ENCODE peak calls at places on chromosomes 11 and 22, in four cellular contexts. O, E, V and G are unnamed samples.

GRCh38 chr11:46894506-46894905 is 23.8 kb downstream of the LRP4 start:
- DNase-seq in V (peak), E (no peak), O (no peak), G (no peak)

GRCh38 chr22:32558681-32559355 is 84.2 kb downstream of the FBXO7 start:
- DNase-seq in E (no peak), O (peak), V (no peak), G (peak)

GRCh38 chr22:39125622-39126021 is 26.9 kb downstream of the CBX7 start:
- DNase-seq in O (no peak), V (no peak), E (no peak), G (no peak)

GRCh38 chr11:1521382-1522080 is 35.0 kb upstream of the MOB2 start:
- DNase-seq in V (no peak), E (no peak), O (no peak), G (no peak)

GRCh38 chr22:49847751-49848689 is 5.6 kb upstream of the ZBED4 start:
- DNase-seq in O (no peak), E (no peak), V (no peak), G (no peak)

GRCh38 chr11:126476256-126476970 is 120.9 kb downstream of the ST3GAL4 start:
- DNase-seq in V (peak), O (no peak), E (no peak), G (no peak)

GRCh38 chr22:45966892-45967365 is 10.0 kb downstream of the WNT7B start:
- DNase-seq in V (no peak), E (no peak), O (no peak), G (no peak)

GRCh38 chr11:19311306-19312030 is 70.7 kb upstream of the E2F8 start:
- DNase-seq in O (peak), V (peak), E (no peak), G (peak)

GRCh38 chr22:49869855-49870712 is 16.4 kb downstream of the ZBED4 start:
- DNase-seq in E (peak), V (no peak), O (no peak), G (no peak)

GRCh38 chr11:42524534-42525227 is 787.1 kb upstream of the API5 start:
- DNase-seq in V (peak), O (peak), E (no peak), G (peak)

GRCh38 chr11:95922536-95923440 is 1.1 kb downstream of the MTMR2 start:
- DNase-seq in V (no peak), E (no peak), O (peak), G (peak)

GRCh38 chr22:35352214-35353111 is 28.4 kb upstream of the HMOX1 start:
- DNase-seq in E (no peak), O (no peak), V (no peak), G (no peak)

GRCh38 chr11:117535201-117535869 is 207.7 kb downstream of the CEP164 start:
- DNase-seq in V (peak), O (no peak), E (no peak), G (no peak)